ENCODE peak calls at places on chromosome 9, in eight cellular contexts. B is stimulated activated CD4-positive, alpha-beta T cell treated with anti-CD3 and anti-CD28 coated beads, Interleukin-4, amount 100 ng/mL, for 48 hours; I is Peyer's patch; Q is COR-L47; N is ELF-1; A is endothelial cell; E is NCI-H1092; O is M059J. M is an unnamed sample.

GRCh38 chr9:121883281-121884056 is 209.6 kb downstream of the TTLL11 start:
- DNase-seq in B (no peak), I (no peak), Q (no peak), N (no peak), A (no peak), E (no peak), O (peak; percentile 86), M (no peak)

GRCh38 chr9:16475257-16475656 is 395.2 kb downstream of the BNC2 start:
- DNase-seq in B (no peak), I (no peak), Q (no peak), N (no peak), A (no peak), E (peak; percentile 25), O (no peak), M (no peak)

GRCh38 chr9:81182421-81182820 is 506.9 kb downstream of the TLE1 start:
- DNase-seq in B (no peak), I (no peak), Q (no peak), N (peak; percentile 3), A (no peak), E (no peak), O (peak; percentile 81), M (no peak)

GRCh38 chr9:36584626-36585460 is 12.1 kb downstream of the MELK start:
- DNase-seq in B (no peak), I (no peak), Q (no peak), N (no peak), A (no peak), E (no peak), O (peak; percentile 92), M (no peak)

GRCh38 chr9:23934291-23934690 is 108.3 kb upstream of the ELAVL2 start:
- DNase-seq in B (no peak), I (no peak), Q (no peak), N (no peak), A (no peak), E (no peak), O (no peak), M (no peak)

GRCh38 chr9:115262477-115262876 is 144.5 kb upstream of the TNC start:
- DNase-seq in B (no peak), I (no peak), Q (peak; percentile 99), N (no peak), A (no peak), E (peak; percentile 99), O (peak; percentile 100), M (peak; percentile 90)

GRCh38 chr9:89526667-89527066 is 28.8 kb upstream of the SEMA4D start:
- DNase-seq in B (no peak), I (no peak), Q (no peak), N (no peak), A (no peak), E (no peak), O (no peak), M (no peak)

GRCh38 chr9:6777218-6777902 is 19.6 kb downstream of the KDM4C start:
- DNase-seq in B (no peak), I (no peak), Q (no peak), N (peak; percentile 47), A (no peak), E (no peak), O (no peak), M (no peak)

GRCh38 chr9:133031130-133031422 is 279 bp downstream of the GTF3C5 start:
- DNase-seq in B (no peak), I (no peak), Q (no peak), N (no peak), A (no peak), E (no peak), O (no peak), M (no peak)

GRCh38 chr9:110977259-110977709 is 61.0 kb downstream of the LPAR1 start:
- DNase-seq in B (no peak), I (no peak), Q (no peak), N (no peak), A (no peak), E (no peak), O (peak; percentile 91), M (no peak)

GRCh38 chr9:134396258-134396742 is 70.0 kb downstream of the RXRA start:
- DNase-seq in B (peak; percentile 30), I (peak; percentile 80), Q (no peak), N (no peak), A (no peak), E (no peak), O (no peak), M (no peak)

GRCh38 chr9:6197330-6197729 is 18.3 kb upstream of the IL33 start:
- DNase-seq in B (no peak), I (no peak), Q (no peak), N (peak; percentile 30), A (peak; percentile 28), E (no peak), O (peak; percentile 31), M (no peak)

GRCh38 chr9:137417161-137418021 is 5.6 kb downstream of the EXD3 start:
- DNase-seq in B (no peak), I (no peak), Q (no peak), N (peak; percentile 39), A (no peak), E (no peak), O (no peak), M (no peak)

GRCh38 chr9:126377521-126377920 is 50.9 kb downstream of the MVB12B start:
- DNase-seq in B (no peak), I (no peak), Q (no peak), N (no peak), A (no peak), E (no peak), O (no peak), M (no peak)

GRCh38 chr9:127742435-127743088 is 7.5 kb upstream of the TOR2A start:
- DNase-seq in B (no peak), I (no peak), Q (peak; percentile 52), N (peak; percentile 97), A (no peak), E (no peak), O (peak; percentile 93), M (no peak)

GRCh38 chr9:129867138-129868032 is 32.1 kb downstream of the USP20 start:
- DNase-seq in B (no peak), I (no peak), Q (no peak), N (peak; percentile 23), A (no peak), E (no peak), O (no peak), M (no peak)

GRCh38 chr9:99274511-99274910 is 52.4 kb downstream of the SEC61B start:
- DNase-seq in B (no peak), I (no peak), Q (no peak), N (no peak), A (no peak), E (no peak), O (no peak), M (no peak)

GRCh38 chr9:34417734-34418133 is 40.6 kb downstream of the FAM219A start:
- DNase-seq in B (no peak), I (no peak), Q (peak; percentile 79), N (no peak), A (no peak), E (peak; percentile 65), O (no peak), M (no peak)

GRCh38 chr9:96522371-96522770 is 72.4 kb downstream of the HABP4 start:
- DNase-seq in B (no peak), I (no peak), Q (no peak), N (no peak), A (no peak), E (no peak), O (no peak), M (no peak)

M was measured in left colon.